ENCODE peak calls at places on chromosomes 13 and 19, in four cellular contexts. One of them, this sample, is unnamed.
A peak's percentile ranks its signal among the peaks of the same experiment; 100 is the strongest.

GRCh38 chr13:40640845-40641458 is 25.5 kb downstream of the FOXO1 start:
- DNase-seq in fibroblast of mammary gland: no peak
- DNase-seq in NCI-H510A treated with DMSO at 0.1 percent for 48 hours: no peak
- DNase-seq in kidney epithelial cell: no peak
- DNase-seq in this sample: no peak

GRCh38 chr19:2034729-2035589 is 16.1 kb downstream of the MKNK2 start:
- DNase-seq in fibroblast of mammary gland: peak; percentile 41
- DNase-seq in kidney epithelial cell: no peak
- DNase-seq in NCI-H510A treated with DMSO at 0.1 percent for 48 hours: no peak
- DNase-seq in this sample: peak; percentile 85

GRCh38 chr13:41411536-41411935 is 45.8 kb upstream of the RGCC start:
- DNase-seq in NCI-H510A treated with DMSO at 0.1 percent for 48 hours: no peak
- DNase-seq in fibroblast of mammary gland: peak; percentile 68
- DNase-seq in kidney epithelial cell: no peak
- DNase-seq in this sample: no peak

GRCh38 chr19:18006895-18007604 is 920 bp upstream of the ARRDC2 start:
- DNase-seq in kidney epithelial cell: no peak
- DNase-seq in NCI-H510A treated with DMSO at 0.1 percent for 48 hours: peak; percentile 71
- DNase-seq in fibroblast of mammary gland: peak; percentile 66
- DNase-seq in this sample: peak; percentile 90

GRCh38 chr19:41792513-41793413 is 3.6 kb upstream of the CEACAM3 start:
- DNase-seq in fibroblast of mammary gland: peak; percentile 49
- DNase-seq in NCI-H510A treated with DMSO at 0.1 percent for 48 hours: peak; percentile 72
- DNase-seq in kidney epithelial cell: no peak
- DNase-seq in this sample: peak; percentile 42

GRCh38 chr19:5804516-5805464 is at the start of gene NRTN:
- DNase-seq in kidney epithelial cell: no peak
- DNase-seq in NCI-H510A treated with DMSO at 0.1 percent for 48 hours: peak; percentile 35
- DNase-seq in fibroblast of mammary gland: no peak
- DNase-seq in this sample: peak; percentile 27

GRCh38 chr13:113060557-113061270 is 44.9 kb upstream of the F7 start:
- DNase-seq in fibroblast of mammary gland: no peak
- DNase-seq in kidney epithelial cell: no peak
- DNase-seq in NCI-H510A treated with DMSO at 0.1 percent for 48 hours: no peak
- DNase-seq in this sample: no peak

GRCh38 chr19:40139533-40140287 is 49.0 kb upstream of the ZNF780A start:
- DNase-seq in fibroblast of mammary gland: peak; percentile 58
- DNase-seq in NCI-H510A treated with DMSO at 0.1 percent for 48 hours: peak; percentile 77
- DNase-seq in kidney epithelial cell: no peak
- DNase-seq in this sample: no peak

GRCh38 chr13:57017357-57017756 is 123.4 kb upstream of the PRR20A start:
- DNase-seq in NCI-H510A treated with DMSO at 0.1 percent for 48 hours: no peak
- DNase-seq in fibroblast of mammary gland: no peak
- DNase-seq in kidney epithelial cell: no peak
- DNase-seq in this sample: no peak

GRCh38 chr19:16830679-16831078 is 1.5 kb downstream of the SIN3B start:
- DNase-seq in NCI-H510A treated with DMSO at 0.1 percent for 48 hours: no peak
- DNase-seq in kidney epithelial cell: no peak
- DNase-seq in fibroblast of mammary gland: peak; percentile 58
- DNase-seq in this sample: no peak

GRCh38 chr13:39405596-39405995 is 197.4 kb downstream of the LHFPL6 start:
- DNase-seq in NCI-H510A treated with DMSO at 0.1 percent for 48 hours: no peak
- DNase-seq in kidney epithelial cell: no peak
- DNase-seq in fibroblast of mammary gland: no peak
- DNase-seq in this sample: no peak

GRCh38 chr13:96629331-96629730 is 364.9 kb downstream of the OXGR1 start:
- DNase-seq in fibroblast of mammary gland: no peak
- DNase-seq in NCI-H510A treated with DMSO at 0.1 percent for 48 hours: no peak
- DNase-seq in kidney epithelial cell: no peak
- DNase-seq in this sample: no peak

GRCh38 chr19:4208385-4209094 is 20.8 kb upstream of the EBI3 start:
- DNase-seq in NCI-H510A treated with DMSO at 0.1 percent for 48 hours: peak; percentile 75
- DNase-seq in kidney epithelial cell: no peak
- DNase-seq in fibroblast of mammary gland: peak; percentile 37
- DNase-seq in this sample: no peak

GRCh38 chr13:101576452-101576851 is 124.0 kb downstream of the ITGBL1 start:
- DNase-seq in NCI-H510A treated with DMSO at 0.1 percent for 48 hours: no peak
- DNase-seq in fibroblast of mammary gland: peak; percentile 31
- DNase-seq in kidney epithelial cell: no peak
- DNase-seq in this sample: no peak

GRCh38 chr13:112077729-112078128 is 10.8 kb downstream of the SOX1 start:
- DNase-seq in fibroblast of mammary gland: no peak
- DNase-seq in kidney epithelial cell: no peak
- DNase-seq in NCI-H510A treated with DMSO at 0.1 percent for 48 hours: no peak
- DNase-seq in this sample: no peak

GRCh38 chr13:68056816-68057710 is 826.9 kb upstream of the PCDH9 start:
- DNase-seq in fibroblast of mammary gland: peak; percentile 14
- DNase-seq in kidney epithelial cell: peak; percentile 39
- DNase-seq in NCI-H510A treated with DMSO at 0.1 percent for 48 hours: no peak
- DNase-seq in this sample: no peak

GRCh38 chr19:49097453-49098288 is 12.4 kb downstream of the SNRNP70 start:
- DNase-seq in kidney epithelial cell: no peak
- DNase-seq in NCI-H510A treated with DMSO at 0.1 percent for 48 hours: peak; percentile 70
- DNase-seq in fibroblast of mammary gland: peak; percentile 70
- DNase-seq in this sample: peak; percentile 59